ENCODE peak calls at places on chromosomes 5 and 9, in seven cellular contexts. Y is prostate gland, E is heart left ventricle, G is GM20000, I is T-helper 9 cell, H is uterus, S is esophagus muscularis mucosa. Q is an unnamed sample.

GRCh38 chr9:91572044-91572443 is 148.4 kb upstream of the NFIL3 start:
- DNase-seq in Y (peak), E (no peak), G (no peak), I (no peak), H (no peak), S (peak), Q (no peak)

GRCh38 chr9:120985759-120986353 is 59.3 kb upstream of the TRAF1 start:
- DNase-seq in Y (peak), E (no peak), G (peak), I (no peak), H (no peak), S (no peak), Q (no peak)

GRCh38 chr5:57094753-57095683 is 78.8 kb upstream of the GPBP1 start:
- DNase-seq in Y (no peak), E (no peak), G (no peak), I (no peak), H (no peak), S (no peak), Q (no peak)

GRCh38 chr9:94014066-94014654 is 59.0 kb upstream of the BARX1 start:
- DNase-seq in Y (no peak), E (no peak), G (peak), I (no peak), H (no peak), S (peak), Q (no peak)

GRCh38 chr5:80659111-80659510 is 4.3 kb upstream of the DHFR start:
- DNase-seq in Y (no peak), E (no peak), G (no peak), I (no peak), H (no peak), S (no peak), Q (no peak)

GRCh38 chr5:168978015-168978414 is 322.9 kb downstream of the SLIT3 start:
- DNase-seq in Y (no peak), E (no peak), G (no peak), I (no peak), H (no peak), S (no peak), Q (no peak)

GRCh38 chr9:12604154-12604825 is 88.9 kb upstream of the TYRP1 start:
- DNase-seq in Y (no peak), E (peak), G (no peak), I (no peak), H (no peak), S (no peak), Q (no peak)

GRCh38 chr5:17224858-17225436 is 7.5 kb downstream of the BASP1 start:
- DNase-seq in Y (no peak), E (no peak), G (peak), I (no peak), H (no peak), S (no peak), Q (no peak)

GRCh38 chr9:33106827-33107621 is 30.6 kb upstream of the SMU1 start:
- DNase-seq in Y (peak), E (peak), G (no peak), I (no peak), H (peak), S (no peak), Q (peak)

GRCh38 chr5:73528248-73528647 is 30.0 kb downstream of the BTF3 start:
- DNase-seq in Y (no peak), E (no peak), G (no peak), I (no peak), H (no peak), S (peak), Q (no peak)

GRCh38 chr5:177085985-177086917 is at the start of gene FGFR4:
- DNase-seq in Y (peak), E (no peak), G (peak), I (peak), H (peak), S (no peak), Q (peak)

GRCh38 chr9:79939819-79940218 is 368.1 kb downstream of the TLE4 start:
- DNase-seq in Y (no peak), E (no peak), G (no peak), I (no peak), H (no peak), S (no peak), Q (no peak)

GRCh38 chr9:77649109-77649812 is 1.1 kb upstream of the GNA14 start:
- DNase-seq in Y (no peak), E (no peak), G (no peak), I (no peak), H (no peak), S (no peak), Q (no peak)

GRCh38 chr9:96618209-96619108 is 1.2 kb downstream of the CDC14B start:
- DNase-seq in Y (peak), E (peak), G (peak), I (no peak), H (peak), S (peak), Q (peak)

GRCh38 chr5:138935466-138935865 is 60.3 kb upstream of the LRRTM2 start:
- DNase-seq in Y (no peak), E (no peak), G (no peak), I (no peak), H (no peak), S (no peak), Q (peak)

GRCh38 chr9:97905228-97905627 is 17.1 kb downstream of the TRMO start:
- DNase-seq in Y (no peak), E (no peak), G (no peak), I (peak), H (no peak), S (no peak), Q (no peak)

GRCh38 chr5:66118294-66118693 is 25.8 kb upstream of the SREK1 start:
- DNase-seq in Y (no peak), E (peak), G (no peak), I (no peak), H (no peak), S (no peak), Q (no peak)

GRCh38 chr9:78167356-78167755 is 68.5 kb upstream of the CEP78 start:
- DNase-seq in Y (peak), E (no peak), G (no peak), I (no peak), H (no peak), S (no peak), Q (no peak)

GRCh38 chr5:139271201-139272027 is 22.1 kb upstream of the MATR3 start:
- DNase-seq in Y (no peak), E (no peak), G (no peak), I (no peak), H (no peak), S (no peak), Q (peak)

GRCh38 chr9:133238272-133238850 is 29.3 kb upstream of the OBP2B start:
- DNase-seq in Y (no peak), E (peak), G (peak), I (peak), H (peak), S (no peak), Q (peak)

GRCh38 chr9:110615526-110615925 is 36.0 kb upstream of the SVEP1 start:
- DNase-seq in Y (no peak), E (no peak), G (no peak), I (no peak), H (no peak), S (no peak), Q (no peak)

GRCh38 chr5:1187234-1187949 is 14.0 kb upstream of the SLC6A19 start:
- DNase-seq in Y (no peak), E (no peak), G (no peak), I (no peak), H (peak), S (no peak), Q (no peak)

GRCh38 chr9:115627511-115627910 is 509.6 kb upstream of the TNC start:
- DNase-seq in Y (no peak), E (no peak), G (no peak), I (no peak), H (no peak), S (peak), Q (no peak)

GRCh38 chr5:154197801-154198461 is 7.4 kb downstream of the GALNT10 start:
- DNase-seq in Y (peak), E (no peak), G (no peak), I (peak), H (no peak), S (no peak), Q (no peak)

Q was measured in lower leg skin.